ENCODE peak calls at places on chromosome 9, in seven cellular contexts. L is HepG2, V is adrenal gland, U is IMR-90, P is sigmoid colon, F is body of pancreas, I is stomach. J is an unnamed sample.

GRCh38 chr9:121450241-121450640 is 49.4 kb downstream of the GGTA1 start:
- DNase-seq in I (no peak), F (no peak), V (no peak), U (no peak), P (no peak), L (no peak), J (no peak)

GRCh38 chr9:100216178-100216787 is 117.2 kb downstream of the INVS start:
- DNase-seq in P (no peak), U (peak; percentile 45), F (peak; percentile 72), I (peak; percentile 66), V (peak; percentile 56), L (peak; percentile 16), J (no peak)

GRCh38 chr9:29211681-29212589 is 1638.7 kb upstream of the C9orf72 start:
- DNase-seq in F (peak; percentile 37), P (peak; percentile 59), L (peak; percentile 12), I (peak; percentile 67), U (no peak), V (peak; percentile 22), J (peak; percentile 56)

GRCh38 chr9:114006155-114006550 is 71.9 kb downstream of the AMBP start:
- DNase-seq in F (no peak), U (no peak), P (peak; percentile 43), I (no peak), V (no peak), L (no peak), J (no peak)

GRCh38 chr9:75238311-75238976 is 150.1 kb downstream of the OSTF1 start:
- DNase-seq in U (peak; percentile 68), L (peak; percentile 64), I (peak; percentile 60), V (peak; percentile 39), F (peak; percentile 77), P (no peak), J (no peak)

GRCh38 chr9:111615928-111616327 is 15.2 kb upstream of the DNAJC25 start:
- DNase-seq in L (no peak), F (no peak), U (no peak), I (no peak), P (no peak), V (no peak), J (no peak)

GRCh38 chr9:13863112-13863511 is 450.8 kb downstream of the NFIB start:
- DNase-seq in V (peak; percentile 23), U (peak; percentile 7), F (peak; percentile 33), P (peak; percentile 90), I (no peak), L (no peak), J (peak; percentile 36)

GRCh38 chr9:129964901-129965734 is 77.9 kb downstream of the FNBP1 start:
- DNase-seq in I (no peak), V (no peak), L (no peak), U (peak; percentile 93), P (peak; percentile 73), F (no peak), J (peak; percentile 55)

GRCh38 chr9:131478421-131478868 is 24.3 kb upstream of the POMT1 start:
- DNase-seq in I (peak; percentile 62), P (no peak), L (peak; percentile 46), V (peak; percentile 52), U (no peak), F (peak; percentile 42), J (peak; percentile 61)

GRCh38 chr9:131275332-131276106 is 791 bp downstream of the FAM78A start:
- DNase-seq in F (no peak), L (peak; percentile 48), I (no peak), U (no peak), V (no peak), P (no peak), J (no peak)

GRCh38 chr9:112271466-112272098 is 61.8 kb downstream of the PTBP3 start:
- DNase-seq in F (peak; percentile 19), V (no peak), I (no peak), P (no peak), U (peak; percentile 62), L (peak; percentile 39), J (no peak)

GRCh38 chr9:106970219-106970975 is 107.4 kb downstream of the ZNF462 start:
- DNase-seq in F (no peak), I (no peak), L (no peak), U (peak; percentile 35), P (no peak), V (no peak), J (no peak)

GRCh38 chr9:134648701-134649525 is 7.3 kb downstream of the COL5A1 start:
- DNase-seq in U (peak; percentile 56), F (no peak), I (no peak), V (peak; percentile 55), P (no peak), L (no peak), J (no peak)

GRCh38 chr9:87701931-87702421 is 23.9 kb upstream of the CTSL start:
- DNase-seq in P (no peak), V (no peak), I (no peak), L (no peak), U (no peak), F (no peak), J (no peak)

GRCh38 chr9:78745331-78745730 is 448.4 kb downstream of the PSAT1 start:
- DNase-seq in U (peak; percentile 37), V (no peak), F (no peak), L (no peak), P (no peak), I (no peak), J (no peak)

GRCh38 chr9:91177661-91178280 is 183.9 kb downstream of the AUH start:
- DNase-seq in V (no peak), U (peak; percentile 65), P (no peak), L (no peak), F (no peak), I (peak; percentile 26), J (peak; percentile 9)

GRCh38 chr9:89752154-89752553 is 147.3 kb downstream of the GADD45G start:
- DNase-seq in P (no peak), F (no peak), L (no peak), U (no peak), I (no peak), V (no peak), J (no peak)

DNA sequence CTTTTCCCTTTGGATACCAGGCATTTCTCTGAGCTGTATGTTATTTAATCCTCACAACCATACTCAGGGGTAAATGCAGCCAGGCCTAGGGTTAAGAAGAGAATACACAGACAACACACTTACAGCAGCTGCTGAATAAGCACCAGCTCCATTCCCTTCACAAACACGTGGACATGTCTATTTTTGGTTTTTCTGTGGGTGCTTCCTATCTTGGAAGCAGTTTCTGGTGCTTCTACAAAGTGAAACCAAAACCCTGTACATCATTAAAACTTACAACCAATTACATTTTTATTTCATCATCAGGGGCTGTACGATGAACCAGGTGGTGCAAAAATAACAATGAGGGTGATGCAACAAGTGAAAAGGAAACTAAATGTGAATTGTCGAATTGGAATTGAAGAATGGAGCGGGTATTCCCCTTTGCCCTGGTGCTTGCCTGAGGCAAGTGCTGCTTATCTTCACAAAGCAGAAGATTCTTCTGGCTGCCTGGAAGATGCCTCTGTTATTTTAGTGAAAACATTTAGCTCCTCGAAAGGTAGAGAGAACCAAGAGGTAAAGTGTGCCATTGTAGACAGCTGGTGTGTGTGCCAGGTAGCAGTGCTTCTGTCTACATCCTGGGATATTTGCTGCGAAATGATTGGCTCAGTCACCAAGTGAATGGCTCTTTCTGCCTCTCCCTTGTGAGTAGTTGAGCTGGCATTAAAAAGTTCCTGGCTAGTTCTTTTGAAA is 18.6 kb upstream of the IFNB1 start:
- DNase-seq in V (peak; percentile 12), I (no peak), F (no peak), U (peak; percentile 61), P (no peak), L (no peak), J (no peak)
- TF ChIP-seq POLR2A in V (no peak), I (no peak), F (no peak), U (no peak), P (no peak), L (no peak), J (no peak)

DNA sequence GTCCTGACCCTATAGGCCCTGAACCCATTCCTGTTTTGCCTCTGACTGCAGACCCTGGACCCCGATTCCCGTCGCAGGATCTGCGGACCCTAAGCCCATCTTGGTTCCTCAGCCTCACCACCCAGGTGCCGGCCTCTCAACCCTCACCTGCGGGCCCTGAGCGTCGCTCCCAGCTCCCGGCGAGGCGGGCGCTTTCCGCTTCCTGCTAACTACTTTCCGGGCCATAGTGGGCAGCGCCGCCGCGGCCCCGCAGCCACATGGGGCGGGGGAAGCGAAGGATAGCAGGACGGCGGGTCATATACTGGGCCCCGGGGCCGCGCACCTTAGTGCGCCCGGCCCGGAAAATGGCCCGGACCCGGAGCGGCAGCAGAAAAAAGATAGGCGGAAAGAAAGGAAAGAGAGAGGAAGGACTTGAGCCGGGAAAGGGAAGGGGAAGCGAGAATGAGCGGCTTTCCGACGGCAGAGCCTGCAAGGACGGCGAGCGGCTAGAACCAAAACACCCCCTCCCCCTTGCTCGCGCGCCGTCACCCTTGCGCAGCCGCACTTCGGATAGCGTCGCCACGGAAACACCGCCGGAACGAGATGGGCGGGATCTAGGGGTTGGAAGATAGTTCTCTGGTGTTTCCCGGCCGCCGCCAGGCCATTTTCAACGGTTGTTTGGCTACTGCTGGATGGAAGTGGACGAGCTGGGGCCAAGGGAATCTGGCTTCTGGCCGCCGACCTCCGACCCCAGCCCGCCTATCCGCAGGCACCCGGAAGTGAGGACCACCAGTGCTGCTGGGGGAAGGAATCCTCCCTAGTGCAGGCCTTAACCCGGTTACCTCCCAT is at the start of gene DCAF12:
- DNase-seq in U (peak; percentile 87), V (peak; percentile 94), L (peak; percentile 85), P (peak; percentile 95), I (peak; percentile 92), F (peak; percentile 94), J (peak; percentile 94)
- TF ChIP-seq POLR2A in U (peak; percentile 70), V (peak; percentile 82), L (peak; percentile 73), P (peak; percentile 62), I (no peak), F (peak; percentile 89), J (peak; percentile 67)

DNA sequence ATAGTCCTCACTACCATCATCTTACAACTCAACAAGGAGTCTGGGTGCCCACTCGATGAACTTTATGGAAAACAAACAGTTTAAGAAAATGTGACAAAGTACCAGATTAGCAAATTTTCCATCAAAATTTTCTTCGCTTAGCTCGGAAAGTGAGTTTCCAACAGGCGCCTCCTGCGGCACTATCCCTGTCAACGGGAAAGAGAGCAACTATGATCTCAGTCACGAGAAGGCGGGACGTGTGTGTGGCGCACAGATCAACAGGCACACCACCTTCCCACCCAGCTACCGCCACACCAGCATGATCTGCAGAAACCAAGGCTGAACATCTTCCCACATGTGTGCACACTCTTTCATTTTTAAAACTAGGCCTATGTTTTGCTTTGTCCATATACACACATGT is 13.7 kb upstream of the INPP5E start:
- DNase-seq in P (no peak), V (no peak), L (no peak), U (no peak), F (no peak), I (no peak), J (no peak)
- TF ChIP-seq POLR2A in P (no peak), V (no peak), L (no peak), U (no peak), F (no peak), I (no peak), J (no peak)

DNA sequence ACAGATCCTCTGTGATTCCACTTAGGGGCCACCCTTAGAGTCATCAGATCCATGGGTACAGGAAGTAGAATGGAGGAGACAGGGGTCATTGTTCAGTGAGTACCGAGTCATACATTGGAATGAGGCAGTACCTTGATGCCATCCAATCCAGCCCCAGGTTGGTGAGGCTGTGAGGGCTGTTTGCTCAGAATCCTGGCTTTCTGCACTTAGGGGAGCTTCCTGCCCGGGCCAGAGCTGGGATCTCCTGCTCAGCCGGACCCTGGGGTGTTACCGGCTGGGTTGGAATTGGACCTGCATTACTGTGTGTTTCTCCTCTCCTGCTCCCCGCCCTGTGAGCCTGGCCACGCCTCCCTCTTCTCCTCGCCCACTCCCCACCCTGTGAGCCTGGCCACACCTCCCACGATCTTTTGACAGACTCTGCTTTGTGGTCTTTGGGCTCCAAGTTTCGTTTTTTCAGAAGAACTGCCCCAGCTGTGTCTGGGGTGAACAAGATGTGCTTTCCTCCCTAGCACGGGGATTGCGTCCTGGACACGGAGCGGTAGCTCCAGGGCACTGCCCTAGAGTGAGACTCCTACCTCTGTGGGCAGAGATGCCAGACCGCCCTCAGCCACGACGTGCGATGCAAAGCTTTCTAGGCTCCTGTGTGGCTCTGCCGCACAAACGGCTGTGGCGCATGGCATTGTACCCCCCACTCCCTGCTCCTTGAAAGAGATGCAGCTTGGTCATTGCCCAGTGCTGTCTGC is 15.4 kb downstream of the TRAF2 start:
- DNase-seq in U (peak; percentile 45), P (no peak), V (no peak), L (peak; percentile 88), F (peak; percentile 65), I (peak; percentile 57), J (no peak)
- TF ChIP-seq POLR2A in U (no peak), P (no peak), V (no peak), L (peak; percentile 15), F (peak; percentile 71), I (no peak), J (no peak)